ENCODE peak calls at places on chromosomes 16 and 17, in ten cellular contexts. M, P, F, E, A, Y, G, Q, J and V are unnamed samples.

GRCh38 chr16:726188-726437 is 130 bp downstream of the CCDC78 start:
- DNase-seq in M (no peak), P (no peak), F (no peak), E (no peak), A (no peak), Y (no peak), G (no peak), Q (no peak), J (no peak), V (no peak)

GRCh38 chr16:48353565-48354163 is 31.5 kb downstream of the SIAH1 start:
- DNase-seq in M (peak; percentile 58), P (no peak), F (peak; percentile 72), E (peak; percentile 79), A (no peak), Y (peak; percentile 40), G (peak; percentile 72), Q (peak; percentile 55), J (peak; percentile 82), V (peak; percentile 78)

GRCh38 chr17:45709889-45710288 is 74.2 kb upstream of the CRHR1 start:
- DNase-seq in M (no peak), P (no peak), F (no peak), E (no peak), A (no peak), Y (no peak), G (no peak), Q (no peak), J (no peak), V (no peak)

GRCh38 chr16:24976971-24977672 is 38.0 kb downstream of the ARHGAP17 start:
- DNase-seq in M (no peak), P (no peak), F (no peak), E (no peak), A (no peak), Y (no peak), G (no peak), Q (no peak), J (no peak), V (no peak)

GRCh38 chr16:79821911-79822310 is 221.4 kb upstream of the MAF start:
- DNase-seq in M (no peak), P (no peak), F (no peak), E (no peak), A (no peak), Y (no peak), G (no peak), Q (no peak), J (no peak), V (no peak)

GRCh38 chr17:7634384-7634783 is 4.4 kb downstream of the SHBG start:
- DNase-seq in M (peak; percentile 46), P (no peak), F (no peak), E (no peak), A (no peak), Y (no peak), G (peak; percentile 25), Q (no peak), J (peak; percentile 64), V (peak; percentile 25)

GRCh38 chr17:34706029-34706428 is 126.6 kb downstream of the TMEM132E start:
- DNase-seq in M (peak; percentile 33), P (no peak), F (no peak), E (no peak), A (no peak), Y (no peak), G (no peak), Q (no peak), J (peak; percentile 25), V (peak; percentile 27)

GRCh38 chr16:4179020-4179419 is 62.8 kb upstream of the ADCY9 start:
- DNase-seq in M (no peak), P (no peak), F (no peak), E (no peak), A (no peak), Y (no peak), G (no peak), Q (no peak), J (peak; percentile 62), V (peak; percentile 62)

GRCh38 chr17:60902399-60902798 is 224.7 kb downstream of the BCAS3 start:
- DNase-seq in M (no peak), P (no peak), F (no peak), E (no peak), A (no peak), Y (peak; percentile 23), G (no peak), Q (no peak), J (no peak), V (no peak)

GRCh38 chr16:68400083-68400923 is 48.0 kb downstream of the SMPD3 start:
- DNase-seq in M (no peak), P (no peak), F (no peak), E (no peak), A (no peak), Y (no peak), G (no peak), Q (no peak), J (no peak), V (no peak)

GRCh38 chr17:78746263-78746948 is 35.7 kb downstream of the CYTH1 start:
- DNase-seq in M (no peak), P (no peak), F (no peak), E (no peak), A (no peak), Y (no peak), G (no peak), Q (no peak), J (no peak), V (no peak)